ENCODE peak calls at places on chromosomes 2 and 18, in eight cellular contexts. C, L, U, D, O, T, K and W are unnamed samples.

GRCh38 chr18:22840606-22841144 is 92.5 kb upstream of the RBBP8 start:
- DNase-seq in C (no peak), L (no peak), U (no peak), D (no peak), O (no peak), T (no peak), K (no peak), W (no peak)

GRCh38 chr18:4931209-4931608 is 265.8 kb downstream of the AKAIN1 start:
- DNase-seq in C (no peak), L (no peak), U (no peak), D (no peak), O (no peak), T (no peak), K (no peak), W (no peak)

GRCh38 chr2:104547251-104547650 is 306.7 kb upstream of the POU3F3 start:
- DNase-seq in C (no peak), L (no peak), U (no peak), D (no peak), O (no peak), T (no peak), K (no peak), W (no peak)

GRCh38 chr18:23887493-23887892 is 127.1 kb upstream of the TTC39C start:
- DNase-seq in C (no peak), L (no peak), U (no peak), D (no peak), O (no peak), T (no peak), K (no peak), W (no peak)

GRCh38 chr2:222568866-222569265 is 87.0 kb downstream of the FARSB start:
- DNase-seq in C (no peak), L (no peak), U (no peak), D (no peak), O (no peak), T (peak), K (no peak), W (no peak)

GRCh38 chr2:47520825-47521665 is 118.1 kb downstream of the MSH2 start:
- DNase-seq in C (peak), L (peak), U (peak), D (peak), O (no peak), T (peak), K (peak), W (no peak)

GRCh38 chr2:203887680-203888079 is 20.1 kb downstream of the CTLA4 start:
- DNase-seq in C (no peak), L (no peak), U (peak), D (no peak), O (no peak), T (no peak), K (no peak), W (no peak)

GRCh38 chr2:29117636-29118303 is 2.6 kb downstream of the CLIP4 start:
- DNase-seq in C (no peak), L (peak), U (peak), D (no peak), O (no peak), T (peak), K (no peak), W (no peak)

GRCh38 chr18:36191286-36191685 is 4.0 kb downstream of the MOCOS start:
- DNase-seq in C (no peak), L (no peak), U (no peak), D (no peak), O (no peak), T (no peak), K (no peak), W (no peak)

GRCh38 chr2:105509271-105510086 is 110.6 kb upstream of the FHL2 start:
- DNase-seq in C (no peak), L (no peak), U (no peak), D (no peak), O (no peak), T (no peak), K (no peak), W (no peak)

GRCh38 chr2:8907764-8908163 is 70.4 kb upstream of the KIDINS220 start:
- DNase-seq in C (no peak), L (no peak), U (no peak), D (no peak), O (no peak), T (no peak), K (no peak), W (no peak)

GRCh38 chr2:190435031-190435677 is 27.0 kb downstream of the MFSD6 start:
- DNase-seq in C (no peak), L (no peak), U (no peak), D (no peak), O (no peak), T (no peak), K (no peak), W (no peak)

GRCh38 chr18:62566199-62566598 is 43.4 kb downstream of the ZCCHC2 start:
- DNase-seq in C (no peak), L (no peak), U (peak), D (no peak), O (no peak), T (no peak), K (no peak), W (no peak)

GRCh38 chr2:219476605-219477578 is 21.8 kb upstream of the GMPPA start:
- DNase-seq in C (no peak), L (no peak), U (no peak), D (no peak), O (no peak), T (no peak), K (no peak), W (no peak)
- TF ChIP-seq CTCF in C (no peak), L (no peak), U (no peak), D (no peak), O (no peak), T (no peak), K (no peak), W (peak)

DNA sequence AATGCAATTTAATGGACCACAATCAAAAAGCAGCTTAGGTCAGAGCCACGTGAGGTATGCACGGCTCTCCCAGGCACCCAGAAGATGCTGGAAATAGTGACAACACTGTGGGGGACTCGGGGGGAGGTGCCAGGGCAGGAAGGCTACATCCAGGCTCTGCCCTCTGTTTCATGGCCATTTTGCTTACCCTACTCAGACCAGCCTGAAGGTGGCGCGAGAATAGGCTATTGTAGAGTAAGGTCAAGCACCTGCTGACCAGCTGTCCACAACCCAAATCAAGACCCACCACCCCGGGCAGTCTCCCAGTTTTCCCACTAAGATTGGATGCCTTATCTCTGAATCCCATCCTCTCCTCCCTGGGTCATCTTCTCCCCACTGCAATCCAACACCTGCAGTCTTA is 115.7 kb downstream of the VIT start:
- DNase-seq in C (peak), L (no peak), U (no peak), D (no peak), O (no peak), T (no peak), K (no peak), W (no peak)
- TF ChIP-seq CTCF in C (no peak), L (no peak), U (peak), D (no peak), O (peak), T (peak), K (no peak), W (no peak)

GRCh38 chr2:41717883-41718282 is 329.9 kb upstream of the PKDCC start:
- DNase-seq in C (no peak), L (peak), U (no peak), D (no peak), O (no peak), T (peak), K (no peak), W (peak)
- TF ChIP-seq CTCF in C (no peak), L (no peak), U (no peak), D (no peak), O (no peak), T (no peak), K (no peak), W (no peak)

DNA sequence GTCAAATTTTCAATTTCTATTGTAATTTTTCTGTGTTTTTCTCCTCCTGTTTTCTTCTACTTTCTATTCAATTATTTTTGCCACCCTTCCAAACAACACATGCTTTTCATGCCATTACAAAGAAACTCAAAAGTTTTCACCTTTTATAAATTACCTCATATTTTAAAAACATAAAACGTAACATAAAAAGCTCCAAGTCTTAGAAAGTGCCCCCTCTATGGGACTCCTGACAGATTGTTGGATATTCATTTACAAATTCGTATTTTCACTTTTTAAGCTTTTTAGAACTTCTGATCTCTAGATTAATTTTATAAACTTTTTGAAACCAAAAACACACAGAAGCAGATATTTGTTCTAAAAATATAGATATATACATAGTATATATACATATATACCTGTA is 1.6 kb downstream of the COL5A2 start:
- DNase-seq in C (no peak), L (peak), U (peak), D (no peak), O (no peak), T (no peak), K (no peak), W (no peak)
- TF ChIP-seq CTCF in C (no peak), L (peak), U (peak), D (no peak), O (peak), T (no peak), K (no peak), W (peak)

GRCh38 chr18:56238576-56238975 is 399.8 kb downstream of the TXNL1 start:
- DNase-seq in C (no peak), L (no peak), U (no peak), D (no peak), O (no peak), T (peak), K (no peak), W (no peak)
- TF ChIP-seq CTCF in C (no peak), L (no peak), U (no peak), D (no peak), O (no peak), T (no peak), K (no peak), W (no peak)